ENCODE peak calls at places on chromosomes 12 and 14, in five cellular contexts. K is neuronal stem cell, C is H1, R is trophoblast cell, V is mesenchymal stem cell. T is an unnamed sample. For H3K4me1, the result is how much of the 10 kb centered on the place peaks cover.

GRCh38 chr12:89949457-89950195 is 241.0 kb upstream of the ATP2B1 start:
- DNase-seq in K (no peak), C (no peak), R (peak), V (peak), T (no peak)

GRCh38 chr12:129657179-129657578 is 246.6 kb downstream of the TMEM132D start:
- DNase-seq in K (no peak), C (no peak), R (no peak), V (no peak), T (no peak)

GRCh38 chr12:85979641-85980040 is 105.5 kb downstream of the NTS start:
- DNase-seq in K (no peak), C (no peak), R (no peak), V (no peak), T (no peak)

GRCh38 chr12:29565727-29566126 is 68.2 kb upstream of the OVCH1 start:
- DNase-seq in K (no peak), C (no peak), R (no peak), V (no peak), T (no peak)

GRCh38 chr12:2900642-2901041 is 10.0 kb downstream of the TULP3 start:
- DNase-seq in K (no peak), C (no peak), R (no peak), V (no peak), T (no peak)

GRCh38 chr12:39883411-39883810 is 222.5 kb downstream of the SLC2A13 start:
- DNase-seq in K (no peak), C (no peak), R (no peak), V (no peak), T (no peak)

GRCh38 chr14:20376071-20376588 is 32.7 kb downstream of the PARP2 start:
- DNase-seq in K (no peak), C (no peak), R (no peak), V (no peak), T (no peak)

GRCh38 chr12:34352098-34352497 is 329.8 kb downstream of the ALG10 start:
- DNase-seq in K (no peak), C (no peak), R (no peak), V (no peak), T (no peak)

GRCh38 chr12:22978962-22979361 is 354.0 kb downstream of the ETNK1 start:
- DNase-seq in K (no peak), C (no peak), R (peak), V (peak), T (no peak)

GRCh38 chr12:105214670-105215375 is 21.2 kb downstream of the APPL2 start:
- DNase-seq in K (no peak), C (no peak), R (peak), V (peak), T (no peak)

GRCh38 chr12:9588749-9589148 is 19.0 kb downstream of the KLRB1 start:
- DNase-seq in K (no peak), C (no peak), R (no peak), V (no peak), T (no peak)

GRCh38 chr12:124451637-124452243 is 115.7 kb downstream of the NCOR2 start:
- DNase-seq in K (no peak), C (no peak), R (no peak), V (no peak), T (no peak)

GRCh38 chr14:23626946-23627345 is 9.2 kb upstream of the DHRS2 start:
- DNase-seq in K (no peak), C (no peak), R (no peak), V (no peak), T (no peak)
- H2BK12ac ChIP-seq in K (no peak), C (no peak), R (no peak), V (no peak), T (no peak)

DNA sequence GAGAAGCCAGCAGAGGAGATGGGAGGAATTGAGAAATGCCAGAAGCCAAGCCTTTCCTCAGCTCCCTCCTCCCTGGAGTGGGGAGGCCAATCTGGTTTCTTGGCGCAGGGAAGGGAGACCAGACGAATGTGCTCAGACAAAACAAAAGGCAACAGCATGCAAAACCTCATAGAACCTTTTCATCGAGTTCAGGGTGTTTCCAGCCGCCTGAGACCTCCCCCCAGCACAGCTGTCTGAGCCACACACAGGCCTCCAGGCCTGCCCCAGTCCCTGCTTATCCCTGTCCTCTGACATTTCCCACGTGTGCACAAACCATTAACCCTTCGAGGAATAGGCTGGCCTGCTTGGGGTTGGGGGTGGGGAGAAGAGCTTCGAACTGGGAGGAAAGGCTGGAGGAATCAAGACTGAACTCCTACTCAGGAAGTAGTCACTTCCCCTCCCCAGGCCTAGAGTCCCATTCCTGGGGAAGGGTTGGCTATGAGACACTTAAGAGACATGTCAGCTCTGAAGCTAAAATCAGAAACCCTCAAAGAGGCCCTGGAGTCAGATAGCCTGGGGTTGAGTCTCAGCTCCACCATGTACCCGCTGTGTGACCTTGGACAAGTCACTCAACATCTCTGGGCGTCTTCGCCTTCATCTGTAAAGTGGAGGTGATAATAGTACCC is 10.7 kb downstream of the TBX3 start:
- DNase-seq in K (peak), C (peak), R (no peak), V (peak), T (peak)
- H3K4me1 ChIP-seq in K (under half), C (under half), R (under half), V (under half), T (under half)

DNA sequence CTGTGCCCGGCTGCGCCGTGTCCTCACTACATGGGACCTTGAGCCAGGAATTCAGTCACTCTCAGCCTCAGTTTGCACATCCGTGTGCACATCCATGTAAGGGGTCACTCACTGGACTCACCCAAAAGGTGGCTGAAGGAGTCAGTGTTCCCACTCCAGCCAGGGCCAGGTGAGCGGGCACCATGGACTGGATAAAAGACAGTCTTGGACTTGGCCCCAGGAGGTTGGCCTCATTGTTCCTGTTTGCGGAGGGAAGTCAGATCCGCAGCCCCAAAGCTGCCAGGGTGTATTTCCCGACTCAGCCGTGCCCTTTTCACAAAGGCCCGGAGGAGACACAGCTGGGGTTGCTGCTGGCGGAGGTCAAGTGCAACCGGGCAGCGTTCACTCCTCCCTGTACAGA is 170.7 kb upstream of the MYL2 start:
- DNase-seq in K (no peak), C (no peak), R (no peak), V (no peak), T (no peak)
- H2BK12ac ChIP-seq in K (no peak), C (no peak), R (no peak), V (no peak), T (no peak)

DNA sequence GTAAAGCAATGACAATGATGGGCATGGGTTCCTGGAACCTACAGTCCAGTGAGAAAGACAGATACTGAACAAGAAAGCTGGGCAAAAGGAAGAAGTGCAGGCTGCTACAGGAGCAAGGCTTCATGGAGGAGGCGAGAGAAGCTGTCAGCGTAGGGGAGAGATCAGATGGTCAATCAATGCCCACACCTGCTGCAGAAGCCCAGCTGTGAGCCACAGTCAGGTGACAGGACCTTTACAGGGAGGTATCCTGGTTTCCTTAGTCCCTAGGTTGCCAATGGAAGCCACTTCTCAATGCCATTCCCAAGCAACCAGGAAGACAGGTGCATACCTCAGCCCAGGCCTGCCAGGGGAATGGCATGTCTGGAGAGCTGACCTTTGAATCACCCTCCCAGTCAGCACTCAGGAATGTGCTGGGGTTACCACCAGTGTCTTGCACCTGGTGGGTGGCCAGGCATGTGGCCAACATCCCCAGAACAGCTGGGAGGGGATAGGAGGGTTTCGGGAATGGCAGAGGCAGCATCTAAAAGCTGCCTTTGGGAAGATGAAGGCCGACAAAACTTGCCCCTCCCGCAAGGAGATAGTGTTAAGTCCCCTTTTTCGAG is 170.3 kb downstream of the TTC7B start:
- DNase-seq in K (no peak), C (peak), R (peak), V (no peak), T (peak)
- H3K4me1 ChIP-seq in K (under half), C (under half), R (under half), V (under half), T (under half)

DNA sequence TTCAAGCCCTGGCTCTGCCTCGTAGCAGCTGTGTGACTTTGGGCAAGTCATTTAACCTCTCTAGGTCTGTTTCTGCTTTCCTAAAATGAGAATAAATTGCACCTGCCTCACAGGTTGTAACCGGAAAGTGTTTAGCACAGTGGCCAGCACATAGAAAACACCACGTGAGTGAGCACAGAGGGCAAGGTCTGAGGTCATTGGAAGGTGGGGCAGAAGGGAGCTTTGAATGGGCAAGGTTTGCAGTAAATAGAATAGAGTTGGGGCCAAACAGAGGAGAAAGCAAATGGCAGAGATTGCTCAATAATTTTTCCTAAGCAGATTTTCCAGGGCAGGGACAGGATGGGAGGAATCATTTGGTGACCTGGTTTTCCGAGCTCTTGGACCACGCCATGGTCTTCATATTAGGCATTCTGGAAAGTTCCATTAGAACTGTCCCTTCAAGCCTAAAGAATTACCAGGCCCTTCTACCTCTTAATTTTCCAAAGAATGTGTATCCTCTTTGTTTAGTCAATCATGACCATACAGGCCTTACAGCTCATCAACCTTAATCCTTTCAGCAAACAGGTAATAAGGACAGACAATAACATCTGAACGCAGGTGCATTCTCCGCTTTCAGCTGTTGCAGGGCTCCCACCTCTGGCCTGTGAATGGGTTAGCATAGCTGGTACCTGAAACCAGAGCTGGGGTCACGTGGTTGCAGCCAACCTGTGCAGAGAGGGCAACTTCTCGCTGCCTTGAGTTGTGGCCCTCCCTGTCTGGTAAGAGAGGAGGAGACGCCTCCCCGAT is 53.8 kb downstream of the VWF start:
- DNase-seq in K (no peak), C (no peak), R (no peak), V (no peak), T (peak)
- H2BK12ac ChIP-seq in K (no peak), C (no peak), R (peak), V (peak), T (no peak)

T was measured in H9.